ENCODE peak calls at places on chromosomes 2 and 18, in four cellular contexts. Z is fibroblast of the aortic adventitia, J is B cell, N is vagina. W is an unnamed sample.

GRCh38 chr18:60684843-60685513 is 312.4 kb upstream of the MC4R start:
- DNase-seq in J (no peak), Z (peak; percentile 58), N (no peak), W (no peak)

GRCh38 chr2:222756362-222756831 is 84.9 kb downstream of the MOGAT1 start:
- DNase-seq in Z (no peak), N (no peak), J (no peak), W (no peak)

GRCh38 chr2:36380624-36381481 is 25.3 kb downstream of the CRIM1 start:
- DNase-seq in Z (no peak), J (no peak), N (no peak), W (no peak)

GRCh38 chr2:226048625-226049024 is 649.1 kb downstream of the NYAP2 start:
- DNase-seq in J (no peak), N (no peak), Z (peak; percentile 64), W (no peak)

GRCh38 chr18:79494936-79495335 is 99.2 kb downstream of the NFATC1 start:
- DNase-seq in J (no peak), Z (no peak), N (no peak), W (no peak)

GRCh38 chr18:44758821-44759624 is 78.3 kb downstream of the SETBP1 start:
- DNase-seq in J (peak; percentile 80), N (no peak), Z (no peak), W (peak; percentile 78)

GRCh38 chr2:70094978-70095832 is 7.9 kb downstream of the PCBP1 start:
- DNase-seq in Z (peak; percentile 73), J (peak; percentile 82), N (no peak), W (peak; percentile 68)

GRCh38 chr2:2850891-2851290 is 519.8 kb upstream of the MYT1L start:
- DNase-seq in Z (no peak), N (no peak), J (no peak), W (no peak)

GRCh38 chr2:138122891-138123290 is 158.6 kb downstream of the HNMT start:
- DNase-seq in J (no peak), N (no peak), Z (no peak), W (no peak)

GRCh38 chr2:98623657-98624056 is 15.3 kb downstream of the UNC50 start:
- DNase-seq in N (no peak), Z (peak; percentile 40), J (no peak), W (no peak)

GRCh38 chr2:12442627-12442928 is 274.2 kb upstream of the TRIB2 start:
- DNase-seq in N (no peak), J (no peak), Z (peak; percentile 55), W (no peak)

GRCh38 chr18:30766053-30766452 is 276.5 kb downstream of the DSC3 start:
- DNase-seq in Z (no peak), J (no peak), N (no peak), W (no peak)

GRCh38 chr2:233820766-233821105 is 33.6 kb downstream of the HJURP start:
- DNase-seq in N (no peak), J (no peak), Z (no peak), W (no peak)

GRCh38 chr2:190328748-190329147 is 9.1 kb upstream of the HIBCH start:
- DNase-seq in Z (peak; percentile 42), N (no peak), J (no peak), W (no peak)

GRCh38 chr2:236665130-236665529 is 95.5 kb downstream of the ACKR3 start:
- DNase-seq in Z (no peak), N (no peak), J (no peak), W (no peak)

GRCh38 chr18:74225193-74225840 is 66.4 kb downstream of the CYB5A start:
- DNase-seq in N (no peak), Z (peak; percentile 57), J (no peak), W (no peak)

GRCh38 chr18:77146249-77147080 is 13.9 kb upstream of the MBP start:
- DNase-seq in J (no peak), Z (no peak), N (peak; percentile 70), W (no peak)

GRCh38 chr18:36132756-36133155 is 3.1 kb downstream of the ELP2 start:
- DNase-seq in J (no peak), N (no peak), Z (no peak), W (no peak)

GRCh38 chr2:10475221-10475722 is 27.1 kb upstream of the ODC1 start:
- DNase-seq in Z (no peak), J (no peak), N (no peak), W (no peak)

GRCh38 chr2:101821059-101821805 is 123.7 kb downstream of the MAP4K4 start:
- DNase-seq in Z (no peak), N (no peak), J (no peak), W (no peak)

GRCh38 chr2:221997100-221997499 is 301.7 kb downstream of the PAX3 start:
- DNase-seq in N (no peak), J (no peak), Z (peak; percentile 27), W (no peak)

DNA sequence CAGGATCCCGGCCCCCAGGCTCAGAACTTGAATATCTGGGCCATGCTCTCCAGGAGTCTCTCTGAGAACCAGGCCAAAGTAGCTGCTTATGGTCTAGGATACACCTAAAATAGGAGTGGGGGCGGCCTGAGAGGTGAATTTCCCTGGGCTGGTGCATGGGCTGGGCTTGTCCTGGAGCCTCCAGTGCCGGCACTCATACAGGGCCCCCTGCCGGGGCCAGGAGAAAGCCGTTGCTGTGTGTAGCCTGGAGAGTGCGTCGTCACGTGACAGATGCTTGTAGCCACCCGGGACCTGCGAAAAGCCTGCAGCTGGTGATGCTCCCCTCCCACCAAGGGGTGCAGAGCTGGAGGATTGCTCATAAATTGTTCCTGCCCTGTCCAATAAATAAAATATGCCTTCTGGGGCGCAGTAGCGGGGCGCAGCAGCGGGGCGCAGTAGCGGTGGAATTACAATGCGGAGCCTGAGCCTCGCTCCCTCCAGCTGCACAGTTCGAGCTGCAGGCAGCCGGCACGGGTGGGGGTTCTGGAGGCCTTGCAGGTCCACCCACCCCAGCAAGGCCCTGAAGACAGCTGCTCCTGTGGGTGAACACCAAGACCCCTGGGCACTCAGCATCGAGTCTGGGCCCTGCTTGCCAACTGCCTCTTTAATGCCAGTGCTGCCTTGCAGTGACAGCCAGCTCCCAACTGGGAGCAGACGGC is 289.9 kb downstream of the NDUFA10 start:
- DNase-seq in Z (no peak), J (no peak), N (no peak), W (no peak)
- TF ChIP-seq CTCF in Z (no peak), J (no peak), N (peak; percentile 32), W (no peak)

DNA sequence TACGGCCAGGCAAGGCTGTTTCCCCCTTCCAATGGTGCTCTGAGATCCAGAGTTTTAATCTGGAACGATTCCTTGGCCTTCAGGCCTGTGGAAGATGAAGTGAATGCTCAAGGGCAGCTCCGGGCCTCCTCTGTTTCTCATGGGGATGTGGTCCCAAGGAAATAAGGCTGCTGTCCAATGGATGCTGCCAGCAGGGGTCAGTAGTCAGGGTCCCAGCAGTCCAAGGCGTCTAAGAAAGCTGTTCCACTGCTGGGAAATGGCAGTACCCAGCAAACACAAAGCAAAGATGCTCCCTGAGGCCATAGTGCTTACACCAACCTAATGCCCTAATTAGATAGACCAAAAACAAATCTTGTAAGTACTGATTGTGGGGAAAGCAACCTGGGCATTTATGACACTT is 12.5 kb downstream of the NMS start:
- DNase-seq in N (no peak), J (no peak), Z (no peak), W (peak; percentile 17)
- TF ChIP-seq CTCF in N (no peak), J (no peak), Z (peak; percentile 16), W (peak; percentile 29)

GRCh38 chr2:60379216-60379615 is 174.2 kb downstream of the BCL11A start:
- DNase-seq in J (no peak), N (no peak), Z (no peak), W (no peak)
- TF ChIP-seq CTCF in J (no peak), N (no peak), Z (no peak), W (no peak)

DNA sequence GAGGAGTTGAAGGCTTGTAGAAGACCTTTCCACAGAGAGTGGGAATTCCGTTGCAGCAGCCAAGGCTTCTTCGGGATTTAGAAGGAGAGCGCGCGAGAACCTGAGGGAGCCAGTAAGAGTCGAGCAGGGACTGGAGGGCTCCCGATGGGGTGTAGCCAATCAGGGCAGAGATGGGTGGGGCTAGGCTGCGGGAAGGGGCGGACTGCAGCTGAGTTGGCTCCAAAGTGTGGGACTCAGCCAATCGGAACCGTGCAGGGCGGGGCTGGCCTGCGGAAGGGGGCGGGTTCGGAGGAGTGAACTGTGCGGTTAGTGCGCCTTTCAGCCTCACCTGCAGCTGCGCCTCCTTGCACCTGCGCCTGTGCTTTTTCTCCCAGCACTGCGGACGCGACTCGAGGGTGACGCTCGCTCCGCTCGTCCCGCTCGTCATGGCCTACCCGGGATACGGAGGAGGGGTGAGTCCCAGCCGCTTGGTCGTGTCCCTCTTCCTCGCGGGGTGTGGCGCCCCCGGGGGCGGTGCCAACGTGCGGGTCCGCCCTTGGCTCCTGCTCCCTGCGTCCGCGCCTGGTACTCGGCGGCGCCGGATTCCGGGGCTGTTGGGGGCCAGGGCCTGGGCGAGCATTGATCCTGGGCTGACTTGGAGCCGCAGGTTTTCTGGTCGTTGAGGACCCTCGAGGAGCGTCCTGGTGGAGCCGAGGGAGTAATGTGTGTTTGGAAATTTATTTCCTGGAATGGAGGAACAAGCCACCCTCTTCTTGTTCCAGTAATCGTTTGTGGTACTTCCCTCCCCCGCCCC is at the start of gene GCA:
- DNase-seq in Z (peak; percentile 86), N (no peak), J (peak; percentile 97), W (peak; percentile 94)
- TF ChIP-seq CTCF in Z (no peak), N (no peak), J (no peak), W (no peak)

GRCh38 chr2:64978514-64979268 is 10.5 kb upstream of the SLC1A4 start:
- DNase-seq in N (no peak), J (peak; percentile 13), Z (no peak), W (no peak)
- TF ChIP-seq CTCF in N (no peak), J (peak; percentile 33), Z (no peak), W (peak; percentile 22)